ENCODE peak calls at places on chromosome 5, in seven cellular contexts. F, H, E, J, Y, D and U are unnamed samples.

GRCh38 chr5:141763526-141763925 is 81.5 kb upstream of the ARAP3 start:
- DNase-seq in H (no peak), D (no peak), F (no peak), E (no peak), Y (no peak), J (no peak), U (no peak)

GRCh38 chr5:142192296-142192695 is 83.7 kb downstream of the NDFIP1 start:
- DNase-seq in Y (no peak), D (no peak), H (no peak), J (no peak), E (no peak), F (no peak), U (no peak)

GRCh38 chr5:154267516-154267915 is 77.0 kb downstream of the GALNT10 start:
- DNase-seq in E (no peak), J (peak; percentile 20), F (no peak), Y (no peak), H (peak; percentile 42), D (no peak), U (no peak)

GRCh38 chr5:53785924-53786323 is 225.5 kb downstream of the NDUFS4 start:
- DNase-seq in Y (no peak), D (no peak), J (no peak), E (no peak), F (no peak), H (no peak), U (no peak)

GRCh38 chr5:56816546-56817081 is 1.3 kb downstream of the MAP3K1 start:
- DNase-seq in H (peak; percentile 57), F (no peak), Y (peak; percentile 17), J (peak; percentile 11), D (no peak), E (peak; percentile 53), U (no peak)

GRCh38 chr5:1235379-1235778 is 10.2 kb downstream of the SLC6A18 start:
- DNase-seq in D (no peak), F (peak; percentile 61), E (no peak), H (no peak), Y (no peak), J (no peak), U (no peak)

GRCh38 chr5:143484604-143485003 is 81.1 kb upstream of the NR3C1 start:
- DNase-seq in Y (no peak), J (no peak), D (no peak), H (no peak), E (no peak), F (no peak), U (no peak)

GRCh38 chr5:150615141-150615699 is 25.2 kb upstream of the SYNPO start:
- DNase-seq in E (no peak), H (no peak), D (no peak), F (no peak), Y (no peak), J (no peak), U (no peak)

GRCh38 chr5:178992291-178992895 is 2.7 kb downstream of the GRM6 start:
- DNase-seq in E (no peak), F (no peak), J (no peak), H (no peak), D (no peak), Y (no peak), U (no peak)

GRCh38 chr5:158988987-158989624 is 110.6 kb downstream of the EBF1 start:
- DNase-seq in F (no peak), D (no peak), J (no peak), Y (no peak), E (no peak), H (no peak), U (peak; percentile 84)

GRCh38 chr5:35214051-35214450 is 16.2 kb downstream of the PRLR start:
- DNase-seq in J (no peak), F (no peak), H (no peak), E (no peak), D (no peak), Y (no peak), U (no peak)

GRCh38 chr5:42756630-42757601 is at the start of gene CCDC152:
- DNase-seq in Y (no peak), F (no peak), J (no peak), D (no peak), H (no peak), E (peak; percentile 41), U (no peak)

GRCh38 chr5:140725799-140726471 is 25.7 kb downstream of the ZMAT2 start:
- DNase-seq in F (peak; percentile 78), H (peak; percentile 99), Y (peak; percentile 56), D (peak; percentile 55), E (peak; percentile 28), J (peak; percentile 97), U (no peak)

GRCh38 chr5:135565691-135566421 is 12.9 kb downstream of the CXCL14 start:
- DNase-seq in F (no peak), E (peak; percentile 58), Y (no peak), J (peak; percentile 51), H (peak; percentile 49), D (no peak), U (no peak)